ENCODE peak calls at places on chromosomes 2 and 18, in seven cellular contexts. One of them, this sample, is unnamed.

GRCh38 chr2:159091981-159092380 is 123.5 kb downstream of the TANC1 start:
- DNase-seq in coronary artery: no peak
- DNase-seq in activated CD4-positive, alpha-beta T cell treated with anti-CD3 and anti-CD28 coated beads for 1 hour: no peak
- DNase-seq in NCI-H774: no peak
- DNase-seq in amygdala: no peak
- DNase-seq in EH: no peak
- DNase-seq in hepatic stellate cell: no peak
- DNase-seq in this sample: no peak

GRCh38 chr2:12754643-12755042 is 37.9 kb downstream of the TRIB2 start:
- DNase-seq in coronary artery: no peak
- DNase-seq in activated CD4-positive, alpha-beta T cell treated with anti-CD3 and anti-CD28 coated beads for 1 hour: no peak
- DNase-seq in NCI-H774: no peak
- DNase-seq in amygdala: no peak
- DNase-seq in EH: no peak
- DNase-seq in hepatic stellate cell: no peak
- DNase-seq in this sample: no peak

GRCh38 chr18:79911871-79912270 is 39.6 kb downstream of the SLC66A2 start:
- DNase-seq in coronary artery: no peak
- DNase-seq in activated CD4-positive, alpha-beta T cell treated with anti-CD3 and anti-CD28 coated beads for 1 hour: peak
- DNase-seq in NCI-H774: no peak
- DNase-seq in amygdala: no peak
- DNase-seq in EH: no peak
- DNase-seq in hepatic stellate cell: no peak
- DNase-seq in this sample: no peak

GRCh38 chr2:26466662-26467310 is 11.1 kb downstream of the OTOF start:
- DNase-seq in coronary artery: no peak
- DNase-seq in activated CD4-positive, alpha-beta T cell treated with anti-CD3 and anti-CD28 coated beads for 1 hour: no peak
- DNase-seq in NCI-H774: no peak
- DNase-seq in amygdala: no peak
- DNase-seq in EH: no peak
- DNase-seq in hepatic stellate cell: no peak
- DNase-seq in this sample: no peak

GRCh38 chr2:97868986-97869721 is 126.6 kb downstream of the TMEM131 start:
- DNase-seq in coronary artery: no peak
- DNase-seq in activated CD4-positive, alpha-beta T cell treated with anti-CD3 and anti-CD28 coated beads for 1 hour: no peak
- DNase-seq in NCI-H774: no peak
- DNase-seq in amygdala: no peak
- DNase-seq in EH: peak
- DNase-seq in hepatic stellate cell: peak
- DNase-seq in this sample: peak

GRCh38 chr2:13819896-13820295 is 812.6 kb upstream of the LRATD1 start:
- DNase-seq in coronary artery: no peak
- DNase-seq in activated CD4-positive, alpha-beta T cell treated with anti-CD3 and anti-CD28 coated beads for 1 hour: no peak
- DNase-seq in NCI-H774: no peak
- DNase-seq in amygdala: no peak
- DNase-seq in EH: no peak
- DNase-seq in hepatic stellate cell: no peak
- DNase-seq in this sample: no peak

GRCh38 chr2:74835831-74836674 is 2.1 kb downstream of the HK2 start:
- DNase-seq in coronary artery: no peak
- DNase-seq in activated CD4-positive, alpha-beta T cell treated with anti-CD3 and anti-CD28 coated beads for 1 hour: no peak
- DNase-seq in NCI-H774: peak
- DNase-seq in amygdala: no peak
- DNase-seq in EH: peak
- DNase-seq in hepatic stellate cell: peak
- DNase-seq in this sample: no peak

GRCh38 chr2:207472343-207473202 is 57.2 kb upstream of the CREB1 start:
- DNase-seq in coronary artery: no peak
- DNase-seq in activated CD4-positive, alpha-beta T cell treated with anti-CD3 and anti-CD28 coated beads for 1 hour: no peak
- DNase-seq in NCI-H774: no peak
- DNase-seq in amygdala: no peak
- DNase-seq in EH: peak
- DNase-seq in hepatic stellate cell: no peak
- DNase-seq in this sample: no peak

GRCh38 chr18:48875942-48876511 is 74.7 kb downstream of the SMAD7 start:
- DNase-seq in coronary artery: no peak
- DNase-seq in activated CD4-positive, alpha-beta T cell treated with anti-CD3 and anti-CD28 coated beads for 1 hour: no peak
- DNase-seq in NCI-H774: no peak
- DNase-seq in amygdala: no peak
- DNase-seq in EH: no peak
- DNase-seq in hepatic stellate cell: no peak
- DNase-seq in this sample: no peak

GRCh38 chr18:63705401-63705800 is 2.6 kb downstream of the SERPINB11 start:
- DNase-seq in coronary artery: no peak
- DNase-seq in activated CD4-positive, alpha-beta T cell treated with anti-CD3 and anti-CD28 coated beads for 1 hour: no peak
- DNase-seq in NCI-H774: no peak
- DNase-seq in amygdala: no peak
- DNase-seq in EH: no peak
- DNase-seq in hepatic stellate cell: no peak
- DNase-seq in this sample: no peak

GRCh38 chr2:222604749-222605515 is 51.0 kb downstream of the FARSB start:
- DNase-seq in coronary artery: no peak
- DNase-seq in activated CD4-positive, alpha-beta T cell treated with anti-CD3 and anti-CD28 coated beads for 1 hour: no peak
- DNase-seq in NCI-H774: no peak
- DNase-seq in amygdala: no peak
- DNase-seq in EH: no peak
- DNase-seq in hepatic stellate cell: no peak
- DNase-seq in this sample: no peak

GRCh38 chr2:215920244-215921100 is 92.9 kb downstream of the MREG start:
- DNase-seq in coronary artery: no peak
- DNase-seq in activated CD4-positive, alpha-beta T cell treated with anti-CD3 and anti-CD28 coated beads for 1 hour: no peak
- DNase-seq in NCI-H774: peak
- DNase-seq in amygdala: no peak
- DNase-seq in EH: peak
- DNase-seq in hepatic stellate cell: peak
- DNase-seq in this sample: peak

GRCh38 chr18:73980289-73980979 is 167.2 kb downstream of the FBXO15 start:
- DNase-seq in coronary artery: no peak
- DNase-seq in activated CD4-positive, alpha-beta T cell treated with anti-CD3 and anti-CD28 coated beads for 1 hour: no peak
- DNase-seq in NCI-H774: no peak
- DNase-seq in amygdala: no peak
- DNase-seq in EH: peak
- DNase-seq in hepatic stellate cell: peak
- DNase-seq in this sample: no peak

GRCh38 chr2:15938803-15939555 is 1.4 kb upstream of the MYCN start:
- DNase-seq in coronary artery: no peak
- DNase-seq in activated CD4-positive, alpha-beta T cell treated with anti-CD3 and anti-CD28 coated beads for 1 hour: no peak
- DNase-seq in NCI-H774: no peak
- DNase-seq in amygdala: no peak
- DNase-seq in EH: no peak
- DNase-seq in hepatic stellate cell: no peak
- DNase-seq in this sample: no peak

GRCh38 chr2:30375915-30376314 is 71.1 kb upstream of the LCLAT1 start:
- DNase-seq in coronary artery: no peak
- DNase-seq in activated CD4-positive, alpha-beta T cell treated with anti-CD3 and anti-CD28 coated beads for 1 hour: no peak
- DNase-seq in NCI-H774: no peak
- DNase-seq in amygdala: no peak
- DNase-seq in EH: no peak
- DNase-seq in hepatic stellate cell: no peak
- DNase-seq in this sample: no peak

GRCh38 chr18:14085770-14086458 is 46.3 kb downstream of the ZNF519 start:
- DNase-seq in coronary artery: no peak
- DNase-seq in activated CD4-positive, alpha-beta T cell treated with anti-CD3 and anti-CD28 coated beads for 1 hour: no peak
- DNase-seq in NCI-H774: no peak
- DNase-seq in amygdala: no peak
- DNase-seq in EH: no peak
- DNase-seq in hepatic stellate cell: no peak
- DNase-seq in this sample: no peak

GRCh38 chr2:157625311-157625710 is 3.4 kb downstream of the ACVR1C start:
- DNase-seq in coronary artery: no peak
- DNase-seq in activated CD4-positive, alpha-beta T cell treated with anti-CD3 and anti-CD28 coated beads for 1 hour: no peak
- DNase-seq in NCI-H774: no peak
- DNase-seq in amygdala: no peak
- DNase-seq in EH: peak
- DNase-seq in hepatic stellate cell: no peak
- DNase-seq in this sample: no peak

GRCh38 chr2:70686577-70687460 is 81.2 kb downstream of the ADD2 start:
- DNase-seq in coronary artery: peak
- DNase-seq in activated CD4-positive, alpha-beta T cell treated with anti-CD3 and anti-CD28 coated beads for 1 hour: no peak
- DNase-seq in NCI-H774: no peak
- DNase-seq in amygdala: no peak
- DNase-seq in EH: peak
- DNase-seq in hepatic stellate cell: peak
- DNase-seq in this sample: no peak

GRCh38 chr2:199457147-199458016 is at the start of gene SATB2:
- DNase-seq in coronary artery: no peak
- DNase-seq in activated CD4-positive, alpha-beta T cell treated with anti-CD3 and anti-CD28 coated beads for 1 hour: no peak
- DNase-seq in NCI-H774: no peak
- DNase-seq in amygdala: no peak
- DNase-seq in EH: peak
- DNase-seq in hepatic stellate cell: no peak
- DNase-seq in this sample: peak